ENCODE peak calls at places on chromosomes 11 and 22, in six cellular contexts. P, Y, V, F, K and N are unnamed samples.

GRCh38 chr11:62611705-62612365 is 740 bp downstream of the EML3 start:
- DNase-seq in V (peak), K (peak), P (no peak), Y (no peak), F (peak), N (no peak)

GRCh38 chr11:29022676-29023075 is 914.5 kb downstream of the METTL15 start:
- DNase-seq in P (no peak), V (no peak), Y (no peak), K (no peak), F (no peak), N (no peak)

GRCh38 chr22:22171357-22172218 is 73.0 kb upstream of the VPREB1 start:
- DNase-seq in K (no peak), P (peak), F (no peak), Y (no peak), V (no peak), N (no peak)

GRCh38 chr11:130882138-130882551 is 34.1 kb downstream of the SNX19 start:
- DNase-seq in Y (no peak), F (no peak), P (no peak), K (no peak), V (no peak), N (no peak)

GRCh38 chr11:36249271-36249670 is 40.0 kb downstream of the COMMD9 start:
- DNase-seq in P (peak), F (no peak), V (no peak), K (no peak), Y (no peak), N (no peak)

GRCh38 chr11:77299528-77299993 is 1.9 kb downstream of the GDPD4 start:
- DNase-seq in F (no peak), P (peak), V (no peak), Y (no peak), K (no peak), N (no peak)

GRCh38 chr22:46027219-46028068 is 50.5 kb upstream of the WNT7B start:
- DNase-seq in Y (no peak), P (no peak), K (peak), F (peak), V (peak), N (peak)

GRCh38 chr22:40180403-40180802 is 2.7 kb downstream of the TNRC6B start:
- DNase-seq in K (no peak), Y (no peak), F (no peak), P (no peak), V (no peak), N (no peak)

GRCh38 chr11:830295-831131 is 2.2 kb upstream of the CD151 start:
- DNase-seq in K (peak), Y (no peak), V (no peak), F (peak), P (no peak), N (peak)

GRCh38 chr11:72643547-72643946 is 30.7 kb downstream of the PDE2A start:
- DNase-seq in K (no peak), Y (no peak), F (no peak), V (no peak), P (peak), N (no peak)

GRCh38 chr11:70508231-70508480 is 109.8 kb downstream of the CTTN start:
- DNase-seq in K (peak), Y (no peak), P (no peak), F (no peak), V (no peak), N (no peak)

GRCh38 chr11:15675683-15676082 is 561.0 kb downstream of the INSC start:
- DNase-seq in P (no peak), F (no peak), V (no peak), K (no peak), Y (no peak), N (no peak)

GRCh38 chr22:45876136-45877035 is 100.6 kb downstream of the WNT7B start:
- DNase-seq in K (no peak), Y (no peak), F (no peak), V (peak), P (no peak), N (no peak)

GRCh38 chr11:3057069-3057963 is at the start of gene CARS1:
- DNase-seq in P (peak), F (peak), Y (peak), V (peak), K (peak), N (peak)

GRCh38 chr22:29004647-29005371 is 56.8 kb downstream of the C22orf31 start:
- DNase-seq in Y (no peak), P (no peak), K (peak), V (no peak), F (peak), N (peak)

GRCh38 chr11:133833101-133833898 is 12.0 kb downstream of the SPATA19 start:
- DNase-seq in F (no peak), V (no peak), P (no peak), K (no peak), Y (no peak), N (no peak)

GRCh38 chr22:37423283-37423682 is 4.0 kb downstream of the ELFN2 start:
- DNase-seq in K (no peak), F (no peak), V (no peak), Y (no peak), P (no peak), N (no peak)

GRCh38 chr22:49897015-49897684 is 21.1 kb downstream of the ALG12 start:
- DNase-seq in Y (no peak), V (no peak), P (no peak), F (no peak), K (no peak), N (no peak)

GRCh38 chr11:77705195-77705876 is 67.7 kb upstream of the CLNS1A start:
- DNase-seq in V (no peak), Y (no peak), K (no peak), P (peak), F (no peak), N (no peak)

GRCh38 chr11:57325735-57326048 is 940 bp upstream of the TNKS1BP1 start:
- DNase-seq in Y (no peak), F (peak), K (peak), V (peak), P (no peak), N (no peak)

GRCh38 chr11:68714047-68714856 is 29.9 kb downstream of the GAL start:
- DNase-seq in Y (no peak), P (no peak), F (no peak), V (no peak), K (peak), N (no peak)

GRCh38 chr11:86288776-86289507 is 13.1 kb upstream of the HIKESHI start:
- DNase-seq in Y (no peak), K (no peak), F (no peak), V (no peak), P (no peak), N (no peak)

GRCh38 chr11:86515297-86516094 is 140.8 kb downstream of the CCDC81 start:
- DNase-seq in P (peak), K (no peak), F (no peak), Y (no peak), V (no peak), N (no peak)

GRCh38 chr22:39252461-39253391 is 7.9 kb upstream of the PDGFB start:
- DNase-seq in F (no peak), P (no peak), Y (no peak), V (no peak), K (no peak), N (no peak)

GRCh38 chr11:96052921-96053631 is 129.2 kb upstream of the MTMR2 start:
- DNase-seq in P (no peak), F (no peak), K (no peak), Y (no peak), V (no peak), N (no peak)

DNA sequence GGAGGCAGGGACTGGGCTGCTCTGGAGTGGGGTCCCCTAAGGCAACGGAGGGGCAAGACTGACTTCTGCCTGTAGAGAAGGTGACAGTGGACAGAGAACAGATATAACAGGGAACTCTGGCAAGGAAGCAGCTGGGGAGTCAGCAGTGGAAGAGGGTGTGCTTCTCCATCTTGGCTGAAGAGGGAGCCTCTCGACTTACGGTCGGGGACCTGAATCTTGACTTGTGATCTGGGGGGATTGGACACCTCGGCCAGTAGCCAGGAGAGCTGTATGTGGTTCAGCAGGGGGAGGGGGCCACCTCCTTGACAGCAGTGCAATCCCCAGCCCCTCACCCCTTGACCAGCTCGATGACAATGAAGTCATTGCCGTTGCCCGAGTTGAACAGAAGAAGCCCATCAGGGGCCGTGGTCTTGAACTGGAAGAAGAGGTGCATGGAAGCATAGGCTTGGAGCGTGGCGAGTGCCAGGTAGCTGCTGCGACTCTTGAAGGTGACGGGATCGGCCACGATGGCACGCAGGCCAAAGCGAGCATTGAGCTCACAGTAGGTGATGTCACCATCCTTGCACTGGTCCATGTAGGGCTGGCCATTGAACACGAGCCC is 60.0 kb downstream of the SLC22A12 start:
- DNase-seq in Y (no peak), K (peak), V (no peak), P (peak), F (no peak), N (no peak)
- TF ChIP-seq CTCF in Y (no peak), K (peak), V (peak), P (peak), F (peak), N (peak)

DNA sequence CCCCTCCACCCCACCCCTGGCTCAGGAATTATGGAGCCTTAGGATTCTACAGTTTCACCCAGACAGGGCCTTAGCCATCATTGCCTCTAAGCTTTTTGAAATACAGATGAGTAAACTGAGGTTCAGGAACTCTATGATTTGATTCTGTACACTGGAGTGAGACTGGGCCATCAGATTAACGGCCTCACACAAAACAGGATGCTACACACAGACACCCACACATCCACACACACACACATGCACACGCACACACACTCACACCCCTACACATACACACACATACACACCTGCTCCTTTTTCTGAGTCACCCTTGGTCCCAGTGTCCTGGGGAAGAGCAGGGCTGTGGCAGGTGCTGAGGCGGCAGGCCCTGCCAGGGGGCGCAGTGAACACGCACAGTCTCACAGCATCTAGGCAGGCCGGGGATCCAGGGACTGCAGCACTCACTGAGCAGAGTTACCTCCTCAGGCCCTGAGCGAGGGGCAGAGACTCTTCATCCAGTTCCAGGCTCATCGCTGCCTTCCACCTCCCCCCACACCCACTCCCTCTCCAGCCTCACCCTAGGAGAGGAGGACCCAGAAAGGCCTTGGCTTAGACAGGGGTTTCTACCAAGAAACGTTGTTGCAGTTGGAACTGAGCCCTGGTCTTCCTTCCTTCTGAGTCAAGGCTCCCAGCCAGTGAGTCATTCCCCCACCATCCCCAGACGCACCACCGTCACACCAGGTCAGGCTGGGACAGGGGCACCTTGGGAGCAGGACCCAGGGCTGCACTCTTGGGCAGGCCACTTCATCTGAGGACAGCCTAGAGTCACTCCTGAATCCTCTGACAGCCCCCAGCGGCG is 89.8 kb upstream of the PARVA start:
- DNase-seq in V (peak), Y (no peak), F (peak), P (peak), K (peak), N (peak)
- TF ChIP-seq CTCF in V (peak), Y (no peak), F (no peak), P (peak), K (no peak), N (peak)

DNA sequence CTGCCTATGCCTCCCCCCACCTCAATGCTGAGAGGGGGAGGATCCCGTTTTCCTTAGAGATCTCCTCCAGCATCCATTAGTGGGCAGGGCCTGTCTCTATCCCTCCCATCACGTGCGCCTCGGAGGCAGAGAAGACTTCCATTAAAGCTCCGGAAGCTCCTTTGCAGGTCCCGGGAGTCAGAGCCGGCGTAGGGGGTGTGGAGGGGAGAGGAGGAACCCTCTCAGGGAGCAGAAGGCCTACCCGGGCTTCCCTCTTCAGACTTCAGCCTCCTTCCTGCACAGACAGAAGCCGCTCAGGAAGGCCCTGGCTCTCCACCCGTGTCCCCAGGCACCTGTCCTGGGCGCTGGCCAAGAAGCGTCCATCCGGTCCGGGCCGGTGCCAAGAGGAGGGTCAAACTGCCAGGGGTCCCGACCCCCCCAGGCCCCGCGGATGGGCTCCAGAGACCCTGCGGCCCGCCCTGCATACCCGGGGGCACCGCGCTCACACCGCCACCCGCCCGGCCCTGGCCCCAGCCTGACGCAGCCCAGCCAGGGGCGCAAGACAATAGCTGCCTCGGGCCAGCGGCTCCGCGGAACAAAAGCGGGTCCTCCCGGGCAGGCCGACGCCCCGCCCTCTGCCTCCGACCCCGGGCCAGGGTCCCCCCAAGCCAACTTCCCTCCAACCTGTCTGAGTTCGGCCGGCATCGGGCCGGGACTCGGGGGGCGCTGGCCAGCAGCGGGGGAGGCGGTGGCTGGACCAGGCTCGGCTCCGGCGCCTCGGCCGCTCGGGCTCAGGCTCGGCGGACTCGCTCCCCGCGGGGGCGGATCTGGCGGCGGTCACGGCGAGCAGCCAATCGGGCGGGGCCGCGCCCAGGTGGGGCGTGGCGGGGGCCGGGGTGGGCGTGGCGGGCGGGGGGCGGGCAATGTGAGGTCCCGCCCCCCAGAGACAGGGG is 29.9 kb downstream of the ARVCF start:
- DNase-seq in P (peak), V (peak), F (peak), K (peak), Y (peak), N (peak)
- TF ChIP-seq CTCF in P (no peak), V (no peak), F (no peak), K (no peak), Y (no peak), N (no peak)

DNA sequence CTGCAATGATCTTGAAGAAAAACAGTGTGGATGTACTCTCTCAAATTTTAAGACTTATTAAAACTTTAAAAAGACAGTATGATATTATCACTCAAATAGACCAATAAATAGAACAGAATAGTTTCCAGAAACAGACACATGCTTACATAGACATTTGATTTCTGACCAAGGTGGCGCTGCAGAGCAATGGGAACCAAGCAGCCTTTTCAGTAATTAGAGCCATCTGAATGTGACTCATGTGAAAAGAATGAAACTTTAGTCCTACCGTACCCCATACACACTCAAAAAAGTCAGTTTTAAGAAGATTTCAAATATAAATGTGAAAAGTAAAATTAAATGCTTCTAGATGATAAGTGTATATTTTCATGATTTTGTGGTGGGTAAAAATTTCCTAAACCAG is 74.2 kb upstream of the MS4A8 start:
- DNase-seq in K (no peak), F (peak), Y (no peak), P (peak), V (no peak), N (no peak)
- TF ChIP-seq CTCF in K (peak), F (peak), Y (no peak), P (peak), V (no peak), N (peak)

GRCh38 chr22:30260276-30260675 is 6.4 kb downstream of the OSM start:
- DNase-seq in P (no peak), V (no peak), Y (no peak), F (no peak), K (no peak), N (no peak)
- TF ChIP-seq CTCF in P (no peak), V (no peak), Y (no peak), F (no peak), K (no peak), N (no peak)

GRCh38 chr11:102451041-102451692 is 1.4 kb downstream of the TMEM123 start:
- DNase-seq in F (no peak), Y (no peak), K (no peak), V (no peak), P (no peak), N (no peak)

GRCh38 chr11:102449651-102450570 is 2.7 kb downstream of the TMEM123 start:
- DNase-seq in Y (no peak), P (no peak), V (no peak), K (no peak), F (no peak), N (no peak)

GRCh38 chr11:102453286-102453797 is 777 bp upstream of the TMEM123 start:
- DNase-seq in P (no peak), F (no peak), Y (no peak), V (no peak), K (no peak), N (no peak)

GRCh38 chr11:102452461-102453285 is at the start of gene TMEM123:
- DNase-seq in V (peak), Y (peak), K (peak), P (peak), F (peak), N (peak)

GRCh38 chr11:102451693-102452460 is 688 bp downstream of the TMEM123 start:
- DNase-seq in Y (peak), F (peak), P (peak), K (peak), V (peak), N (peak)
- TF ChIP-seq CTCF in Y (no peak), F (no peak), P (peak), K (no peak), V (no peak), N (peak)

GRCh38 chr11:64327993-64328392 is 10.1 kb downstream of the PRDX5 start:
- DNase-seq in V (no peak), K (no peak), P (no peak), F (peak), Y (no peak), N (no peak)

GRCh38 chr11:64334764-64335741 is 5.0 kb upstream of the CCDC88B start:
- DNase-seq in Y (no peak), V (no peak), K (peak), F (peak), P (peak), N (peak)

GRCh38 chr11:64333556-64333955 is 6.4 kb upstream of the CCDC88B start:
- DNase-seq in V (no peak), Y (no peak), F (no peak), K (no peak), P (no peak), N (no peak)

GRCh38 chr11:64330888-64331287 is 9.1 kb upstream of the CCDC88B start:
- DNase-seq in F (no peak), V (no peak), Y (no peak), K (no peak), P (no peak), N (no peak)

DNA sequence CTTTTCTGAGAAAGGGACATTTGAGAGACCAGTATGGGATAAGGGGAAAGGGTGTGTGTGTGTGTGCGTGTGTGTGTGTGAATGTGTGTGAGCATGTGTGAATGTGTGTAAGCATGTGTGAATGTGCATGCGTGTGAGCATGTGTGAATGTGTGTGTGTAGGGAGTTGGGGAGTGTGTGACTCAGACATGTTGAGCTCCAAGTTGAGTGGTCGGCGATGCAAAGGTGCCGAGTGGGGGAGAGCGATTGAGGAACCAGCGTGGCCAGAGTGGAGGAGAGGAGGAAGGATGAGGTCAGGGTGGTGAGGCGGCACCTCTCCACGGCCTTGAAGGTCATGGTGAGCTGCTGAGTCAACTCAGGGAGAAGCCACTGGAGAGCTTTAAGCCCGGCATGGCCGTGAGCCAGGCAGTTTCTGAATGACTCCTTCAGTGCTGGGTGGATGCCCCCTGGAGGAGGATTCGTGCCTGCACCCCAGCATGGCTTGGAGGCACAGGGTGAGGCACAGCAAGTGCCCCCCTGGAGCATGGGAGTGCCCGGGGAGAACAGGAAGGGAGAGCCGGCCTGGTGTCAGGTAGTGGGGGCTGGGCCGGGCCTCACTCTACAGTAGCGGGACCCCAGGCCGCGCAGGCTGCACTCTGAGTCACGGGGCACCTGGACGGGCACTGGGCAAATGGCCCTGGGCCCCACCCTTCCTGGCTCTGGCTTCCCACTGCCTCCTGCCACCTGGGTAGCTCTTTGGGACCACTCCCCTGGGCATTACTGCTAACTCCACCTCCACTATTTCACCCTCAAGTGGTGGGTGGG is 8.2 kb upstream of the CCDC88B start:
- DNase-seq in P (peak), F (peak), K (peak), V (peak), Y (peak), N (no peak)
- TF ChIP-seq CTCF in P (peak), F (peak), K (peak), V (no peak), Y (peak), N (peak)